ENCODE peak calls at places on chromosome 15, in nine cellular contexts. Q is coronary artery, W is epithelial cell of esophagus, L is NCI-H2029, N is mammary epithelial cell, J is AG20443, T is thoracic aorta, P is substantia nigra, V is HFF-Myc. G is an unnamed sample.

GRCh38 chr15:71736286-71736947 is 73.9 kb upstream of the NR2E3 start:
- DNase-seq in V (no peak), T (no peak), N (no peak), Q (no peak), W (no peak), P (no peak), L (no peak), J (no peak), G (no peak)

GRCh38 chr15:55954862-55955605 is 38.4 kb downstream of the NEDD4 start:
- DNase-seq in W (no peak), V (no peak), N (no peak), L (no peak), J (no peak), T (no peak), P (no peak), Q (no peak), G (no peak)

GRCh38 chr15:98728107-98728810 is 79.9 kb downstream of the IGF1R start:
- DNase-seq in V (no peak), J (no peak), P (no peak), W (no peak), L (no peak), N (no peak), Q (no peak), T (no peak), G (no peak)

GRCh38 chr15:88476635-88477038 is 9.1 kb downstream of the MRPS11 start:
- DNase-seq in N (no peak), V (no peak), L (peak), W (peak), T (no peak), J (peak), P (peak), Q (no peak), G (peak)

GRCh38 chr15:73338058-73338457 is 30.7 kb downstream of the HCN4 start:
- DNase-seq in T (no peak), P (no peak), N (no peak), Q (no peak), V (no peak), J (no peak), L (peak), W (no peak), G (no peak)

GRCh38 chr15:67829647-67830504 is 4.6 kb downstream of the SKOR1 start:
- DNase-seq in Q (no peak), L (no peak), W (no peak), P (no peak), T (no peak), J (no peak), N (no peak), V (no peak), G (no peak)

GRCh38 chr15:91098451-91098850 is 1.6 kb upstream of the SV2B start:
- DNase-seq in W (no peak), J (no peak), N (no peak), Q (no peak), L (no peak), V (no peak), P (no peak), T (no peak), G (no peak)

GRCh38 chr15:67085818-67086649 is 20.6 kb downstream of the SMAD3 start:
- DNase-seq in J (peak), W (peak), Q (no peak), T (no peak), P (peak), V (peak), N (peak), L (no peak), G (peak)

GRCh38 chr15:83278191-83278590 is 6.3 kb downstream of the BNC1 start:
- DNase-seq in W (peak), P (no peak), J (peak), N (peak), Q (no peak), V (no peak), T (no peak), L (no peak), G (no peak)

GRCh38 chr15:97140216-97140615 is 809.7 kb downstream of the NR2F2 start:
- DNase-seq in J (no peak), N (no peak), Q (no peak), T (no peak), W (no peak), V (no peak), P (no peak), L (no peak), G (peak)

GRCh38 chr15:88644741-88645140 is 5.9 kb downstream of the ISG20 start:
- DNase-seq in W (no peak), Q (peak), V (no peak), L (no peak), J (no peak), P (no peak), T (no peak), N (no peak), G (no peak)

GRCh38 chr15:72902245-72902928 is 118.8 kb upstream of the ADPGK start:
- DNase-seq in J (peak), W (no peak), V (no peak), Q (peak), T (peak), P (peak), N (no peak), L (no peak), G (no peak)

GRCh38 chr15:29106116-29106515 is 163.5 kb downstream of the NSMCE3 start:
- DNase-seq in T (no peak), Q (no peak), V (no peak), J (no peak), L (no peak), W (no peak), N (no peak), P (no peak), G (no peak)

GRCh38 chr15:96515391-96515790 is 184.9 kb downstream of the NR2F2 start:
- DNase-seq in T (no peak), L (no peak), J (no peak), N (no peak), Q (no peak), W (no peak), V (no peak), P (no peak), G (no peak)

G was measured in NB4.